ENCODE peak calls at places on chromosomes 3 and 15, in seven cellular contexts. P, D, W, Z, U, N and A are unnamed samples.

GRCh38 chr3:43034200-43034599 is 55.1 kb downstream of the GASK1A start:
- DNase-seq in P (no peak), D (no peak), W (no peak), Z (no peak), U (no peak), N (no peak), A (no peak)

GRCh38 chr15:29785068-29785467 is 37.2 kb downstream of the TJP1 start:
- DNase-seq in P (no peak), D (no peak), W (no peak), Z (no peak), U (no peak), N (no peak), A (no peak)

GRCh38 chr3:16266714-16267113 is 1.7 kb downstream of the OXNAD1 start:
- DNase-seq in P (no peak), D (no peak), W (no peak), Z (no peak), U (no peak), N (no peak), A (no peak)

GRCh38 chr3:174430986-174431385 is 428.1 kb upstream of the NAALADL2 start:
- DNase-seq in P (no peak), D (no peak), W (no peak), Z (no peak), U (no peak), N (no peak), A (no peak)

GRCh38 chr3:177431525-177432255 is 234.4 kb upstream of the TBL1XR1 start:
- DNase-seq in P (peak; percentile 46), D (no peak), W (no peak), Z (no peak), U (no peak), N (peak; percentile 19), A (no peak)

GRCh38 chr3:112042842-112043280 is 8.3 kb downstream of the TMPRSS7 start:
- DNase-seq in P (peak; percentile 86), D (no peak), W (no peak), Z (no peak), U (no peak), N (no peak), A (no peak)

GRCh38 chr15:93854088-93854487 is 377.3 kb upstream of the MCTP2 start:
- DNase-seq in P (no peak), D (no peak), W (no peak), Z (no peak), U (no peak), N (no peak), A (no peak)

GRCh38 chr3:109325109-109325508 is 8.8 kb upstream of the DPPA2 start:
- DNase-seq in P (no peak), D (no peak), W (no peak), Z (no peak), U (no peak), N (no peak), A (no peak)

GRCh38 chr3:141308588-141309218 is 59.6 kb upstream of the ZBTB38 start:
- DNase-seq in P (peak; percentile 83), D (peak; percentile 72), W (peak; percentile 75), Z (peak; percentile 42), U (no peak), N (peak; percentile 54), A (no peak)

GRCh38 chr15:43410572-43411214 is 39.8 kb downstream of the TUBGCP4 start:
- DNase-seq in P (no peak), D (no peak), W (no peak), Z (no peak), U (no peak), N (no peak), A (no peak)

GRCh38 chr3:63523100-63523499 is 129.4 kb upstream of the SNTN start:
- DNase-seq in P (no peak), D (no peak), W (no peak), Z (no peak), U (no peak), N (no peak), A (no peak)

GRCh38 chr15:90367578-90367977 is 15.5 kb downstream of the ZNF774 start:
- DNase-seq in P (no peak), D (no peak), W (no peak), Z (no peak), U (no peak), N (no peak), A (no peak)

GRCh38 chr3:191329654-191330308 is 545 bp downstream of the UTS2B start:
- DNase-seq in P (peak; percentile 66), D (peak; percentile 78), W (peak; percentile 63), Z (peak; percentile 26), U (no peak), N (peak; percentile 69), A (no peak)

GRCh38 chr3:189941679-189942078 is 179.0 kb downstream of the P3H2 start:
- DNase-seq in P (no peak), D (no peak), W (no peak), Z (peak; percentile 47), U (no peak), N (no peak), A (peak; percentile 67)

GRCh38 chr15:83512459-83512858 is 65.3 kb downstream of the SH3GL3 start:
- DNase-seq in P (no peak), D (no peak), W (no peak), Z (no peak), U (no peak), N (no peak), A (no peak)

GRCh38 chr15:91168457-91168856 is 68.4 kb downstream of the SV2B start:
- DNase-seq in P (no peak), D (no peak), W (no peak), Z (no peak), U (no peak), N (no peak), A (no peak)

GRCh38 chr3:130576571-130577266 is 59.7 kb downstream of the COL6A6 start:
- DNase-seq in P (no peak), D (no peak), W (no peak), Z (no peak), U (no peak), N (no peak), A (no peak)

GRCh38 chr3:126132751-126133511 is 47.5 kb downstream of the ALDH1L1 start:
- DNase-seq in P (no peak), D (peak; percentile 10), W (no peak), Z (no peak), U (no peak), N (no peak), A (no peak)

GRCh38 chr15:70863450-70864218 is 9.7 kb upstream of the LARP6 start:
- DNase-seq in P (no peak), D (no peak), W (no peak), Z (peak; percentile 81), U (no peak), N (peak; percentile 36), A (no peak)

GRCh38 chr15:61155741-61156700 is 73.1 kb downstream of the RORA start:
- DNase-seq in P (no peak), D (peak; percentile 71), W (no peak), Z (no peak), U (no peak), N (peak; percentile 92), A (no peak)

GRCh38 chr15:25401511-25401910 is 37.3 kb downstream of the UBE3A start:
- DNase-seq in P (no peak), D (no peak), W (no peak), Z (no peak), U (no peak), N (no peak), A (no peak)